ENCODE peak calls at places on chromosome 16, in ten cellular contexts. One of them, this sample, is unnamed. For H3K4me1 and H3K9me3, the result is how much of the 10 kb centered on the place peaks cover.

GRCh38 chr16:68257251-68257905 is 6.9 kb upstream of the SLC7A6 start:
- DNase-seq in A549: no peak
- DNase-seq in Caco-2: peak
- DNase-seq in naive thymus-derived CD4-positive, alpha-beta T cell: no peak
- DNase-seq in CD8-positive, alpha-beta T cell: no peak
- DNase-seq in IMR-90: peak
- DNase-seq in upper lobe of right lung: no peak
- DNase-seq in uterus: no peak
- DNase-seq in kidney: peak
- DNase-seq in Panc1: no peak
- DNase-seq in this sample: no peak

GRCh38 chr16:87412371-87412995 is 20.3 kb downstream of the MAP1LC3B start:
- DNase-seq in A549: no peak
- DNase-seq in Caco-2: no peak
- DNase-seq in naive thymus-derived CD4-positive, alpha-beta T cell: no peak
- DNase-seq in CD8-positive, alpha-beta T cell: no peak
- DNase-seq in IMR-90: no peak
- DNase-seq in upper lobe of right lung: no peak
- DNase-seq in uterus: no peak
- DNase-seq in kidney: no peak
- DNase-seq in Panc1: no peak
- DNase-seq in this sample: peak

GRCh38 chr16:66028505-66029216 is 337.8 kb upstream of the CDH5 start:
- DNase-seq in A549: no peak
- DNase-seq in Caco-2: no peak
- DNase-seq in naive thymus-derived CD4-positive, alpha-beta T cell: no peak
- DNase-seq in CD8-positive, alpha-beta T cell: no peak
- DNase-seq in IMR-90: peak
- DNase-seq in upper lobe of right lung: no peak
- DNase-seq in uterus: no peak
- DNase-seq in kidney: no peak
- DNase-seq in Panc1: no peak
- DNase-seq in this sample: no peak

GRCh38 chr16:58032710-58033293 is 7.2 kb downstream of the MMP15 start:
- DNase-seq in A549: no peak
- DNase-seq in Caco-2: no peak
- DNase-seq in naive thymus-derived CD4-positive, alpha-beta T cell: no peak
- DNase-seq in CD8-positive, alpha-beta T cell: no peak
- DNase-seq in IMR-90: no peak
- DNase-seq in upper lobe of right lung: peak
- DNase-seq in uterus: no peak
- DNase-seq in kidney: no peak
- DNase-seq in Panc1: no peak
- DNase-seq in this sample: no peak

GRCh38 chr16:17529982-17530760 is 59.4 kb upstream of the XYLT1 start:
- DNase-seq in A549: no peak
- DNase-seq in Caco-2: no peak
- DNase-seq in naive thymus-derived CD4-positive, alpha-beta T cell: peak
- DNase-seq in CD8-positive, alpha-beta T cell: peak
- DNase-seq in IMR-90: no peak
- DNase-seq in upper lobe of right lung: no peak
- DNase-seq in uterus: no peak
- DNase-seq in kidney: no peak
- DNase-seq in Panc1: no peak
- DNase-seq in this sample: no peak

GRCh38 chr16:19645557-19645981 is 72.5 kb downstream of the KNOP1 start:
- DNase-seq in A549: no peak
- DNase-seq in Caco-2: no peak
- DNase-seq in naive thymus-derived CD4-positive, alpha-beta T cell: no peak
- DNase-seq in CD8-positive, alpha-beta T cell: no peak
- DNase-seq in IMR-90: peak
- DNase-seq in upper lobe of right lung: no peak
- DNase-seq in uterus: peak
- DNase-seq in kidney: no peak
- DNase-seq in Panc1: no peak
- DNase-seq in this sample: peak

GRCh38 chr16:825298-826061 is 24.9 kb upstream of the GNG13 start:
- DNase-seq in A549: no peak
- DNase-seq in Caco-2: no peak
- DNase-seq in naive thymus-derived CD4-positive, alpha-beta T cell: no peak
- DNase-seq in CD8-positive, alpha-beta T cell: no peak
- DNase-seq in IMR-90: no peak
- DNase-seq in upper lobe of right lung: no peak
- DNase-seq in uterus: peak
- DNase-seq in kidney: peak
- DNase-seq in Panc1: no peak
- DNase-seq in this sample: no peak

GRCh38 chr16:70429888-70430666 is 8.8 kb downstream of the ST3GAL2 start:
- DNase-seq in A549: no peak
- DNase-seq in Caco-2: no peak
- DNase-seq in naive thymus-derived CD4-positive, alpha-beta T cell: no peak
- DNase-seq in CD8-positive, alpha-beta T cell: no peak
- DNase-seq in IMR-90: no peak
- DNase-seq in upper lobe of right lung: no peak
- DNase-seq in uterus: no peak
- DNase-seq in kidney: no peak
- DNase-seq in Panc1: no peak
- DNase-seq in this sample: no peak

GRCh38 chr16:83233153-83233552 is 574.6 kb upstream of the HSBP1 start:
- DNase-seq in A549: no peak
- DNase-seq in Caco-2: no peak
- DNase-seq in naive thymus-derived CD4-positive, alpha-beta T cell: no peak
- DNase-seq in CD8-positive, alpha-beta T cell: no peak
- DNase-seq in IMR-90: peak
- DNase-seq in upper lobe of right lung: no peak
- DNase-seq in uterus: no peak
- DNase-seq in kidney: no peak
- DNase-seq in Panc1: no peak
- DNase-seq in this sample: no peak

GRCh38 chr16:66516808-66517585 is 32.9 kb downstream of the TK2 start:
- DNase-seq in A549: peak
- DNase-seq in Caco-2: peak
- DNase-seq in naive thymus-derived CD4-positive, alpha-beta T cell: peak
- DNase-seq in CD8-positive, alpha-beta T cell: peak
- DNase-seq in IMR-90: peak
- DNase-seq in upper lobe of right lung: peak
- DNase-seq in uterus: peak
- DNase-seq in kidney: peak
- DNase-seq in Panc1: peak
- DNase-seq in this sample: peak

GRCh38 chr16:82603784-82604411 is 22.9 kb upstream of the CDH13 start:
- DNase-seq in A549: no peak
- DNase-seq in Caco-2: peak
- DNase-seq in naive thymus-derived CD4-positive, alpha-beta T cell: no peak
- DNase-seq in CD8-positive, alpha-beta T cell: no peak
- DNase-seq in IMR-90: peak
- DNase-seq in upper lobe of right lung: no peak
- DNase-seq in uterus: peak
- DNase-seq in kidney: no peak
- DNase-seq in Panc1: no peak
- DNase-seq in this sample: no peak

GRCh38 chr16:59593256-59593655 is 859.1 kb upstream of the GOT2 start:
- DNase-seq in A549: no peak
- DNase-seq in Caco-2: no peak
- DNase-seq in naive thymus-derived CD4-positive, alpha-beta T cell: no peak
- DNase-seq in CD8-positive, alpha-beta T cell: no peak
- DNase-seq in IMR-90: peak
- DNase-seq in upper lobe of right lung: no peak
- DNase-seq in uterus: no peak
- DNase-seq in kidney: no peak
- DNase-seq in Panc1: no peak
- DNase-seq in this sample: no peak

GRCh38 chr16:13811834-13812233 is 108.1 kb upstream of the ERCC4 start:
- DNase-seq in A549: no peak
- DNase-seq in Caco-2: no peak
- DNase-seq in naive thymus-derived CD4-positive, alpha-beta T cell: no peak
- DNase-seq in CD8-positive, alpha-beta T cell: no peak
- DNase-seq in IMR-90: no peak
- DNase-seq in upper lobe of right lung: no peak
- DNase-seq in uterus: no peak
- DNase-seq in kidney: no peak
- DNase-seq in Panc1: no peak
- DNase-seq in this sample: no peak

GRCh38 chr16:64094170-64094960 is 1027.5 kb downstream of the CDH11 start:
- DNase-seq in A549: no peak
- DNase-seq in Caco-2: no peak
- DNase-seq in naive thymus-derived CD4-positive, alpha-beta T cell: no peak
- DNase-seq in CD8-positive, alpha-beta T cell: no peak
- DNase-seq in IMR-90: peak
- DNase-seq in upper lobe of right lung: no peak
- DNase-seq in uterus: no peak
- DNase-seq in kidney: no peak
- DNase-seq in Panc1: no peak
- DNase-seq in this sample: no peak

GRCh38 chr16:54648575-54648974 is 282.1 kb upstream of the IRX5 start:
- DNase-seq in A549: no peak
- DNase-seq in Caco-2: no peak
- DNase-seq in naive thymus-derived CD4-positive, alpha-beta T cell: no peak
- DNase-seq in CD8-positive, alpha-beta T cell: no peak
- DNase-seq in IMR-90: no peak
- DNase-seq in upper lobe of right lung: no peak
- DNase-seq in uterus: no peak
- DNase-seq in kidney: no peak
- DNase-seq in Panc1: no peak
- DNase-seq in this sample: no peak

GRCh38 chr16:19138601-19139000 is 24.8 kb downstream of the ITPRIPL2 start:
- DNase-seq in A549: peak
- DNase-seq in Caco-2: no peak
- DNase-seq in naive thymus-derived CD4-positive, alpha-beta T cell: no peak
- DNase-seq in CD8-positive, alpha-beta T cell: no peak
- DNase-seq in IMR-90: peak
- DNase-seq in upper lobe of right lung: no peak
- DNase-seq in uterus: peak
- DNase-seq in kidney: peak
- DNase-seq in Panc1: no peak
- DNase-seq in this sample: peak

GRCh38 chr16:48478418-48478817 is 93.2 kb upstream of the SIAH1 start:
- DNase-seq in A549: no peak
- DNase-seq in Caco-2: no peak
- DNase-seq in naive thymus-derived CD4-positive, alpha-beta T cell: no peak
- DNase-seq in CD8-positive, alpha-beta T cell: no peak
- DNase-seq in IMR-90: no peak
- DNase-seq in upper lobe of right lung: no peak
- DNase-seq in uterus: no peak
- DNase-seq in kidney: no peak
- DNase-seq in Panc1: no peak
- DNase-seq in this sample: no peak

GRCh38 chr16:15507299-15507958 is 73.0 kb downstream of the BMERB1 start:
- DNase-seq in A549: no peak
- DNase-seq in Caco-2: no peak
- DNase-seq in naive thymus-derived CD4-positive, alpha-beta T cell: no peak
- DNase-seq in CD8-positive, alpha-beta T cell: no peak
- DNase-seq in IMR-90: peak
- DNase-seq in upper lobe of right lung: no peak
- DNase-seq in uterus: peak
- DNase-seq in kidney: no peak
- DNase-seq in Panc1: no peak
- DNase-seq in this sample: no peak

DNA sequence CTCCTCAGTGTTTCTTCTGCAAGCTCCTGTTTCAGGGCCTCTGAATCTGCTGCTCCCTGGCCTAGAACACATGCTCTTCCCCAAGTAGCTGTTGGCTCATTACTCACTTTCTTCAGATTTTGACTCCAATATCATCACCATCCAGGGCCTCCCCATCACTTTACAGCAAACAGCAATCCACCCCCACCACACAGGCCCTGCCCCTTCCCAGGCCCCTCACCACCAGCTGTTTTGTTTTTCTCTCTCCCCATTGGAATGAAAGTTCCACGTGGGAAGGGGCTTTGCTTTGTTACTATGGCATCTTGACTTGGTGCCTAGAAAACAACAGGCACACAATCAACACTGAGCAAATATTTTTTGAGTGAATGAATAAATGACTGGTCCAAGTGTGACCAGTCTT is 4.0 kb downstream of the TMEM170A start:
- DNase-seq in A549: no peak
- DNase-seq in Caco-2: no peak
- DNase-seq in naive thymus-derived CD4-positive, alpha-beta T cell: no peak
- DNase-seq in CD8-positive, alpha-beta T cell: no peak
- DNase-seq in IMR-90: no peak
- DNase-seq in upper lobe of right lung: peak
- DNase-seq in uterus: no peak
- DNase-seq in kidney: no peak
- DNase-seq in Panc1: no peak
- DNase-seq in this sample: no peak
- H3K4me1 ChIP-seq in A549: under half
- H3K4me1 ChIP-seq in Caco-2: under half
- H3K4me1 ChIP-seq in naive thymus-derived CD4-positive, alpha-beta T cell: under half
- H3K4me1 ChIP-seq in CD8-positive, alpha-beta T cell: under half
- H3K4me1 ChIP-seq in IMR-90: under half
- H3K4me1 ChIP-seq in upper lobe of right lung: under half
- H3K4me1 ChIP-seq in uterus: under half
- H3K4me1 ChIP-seq in kidney: under half
- H3K4me1 ChIP-seq in Panc1: under half
- H3K4me1 ChIP-seq in this sample: under half

GRCh38 chr16:10402975-10403374 is 17.1 kb downstream of the ATF7IP2 start:
- DNase-seq in A549: no peak
- DNase-seq in Caco-2: no peak
- DNase-seq in naive thymus-derived CD4-positive, alpha-beta T cell: no peak
- DNase-seq in CD8-positive, alpha-beta T cell: no peak
- DNase-seq in IMR-90: no peak
- DNase-seq in upper lobe of right lung: no peak
- DNase-seq in uterus: no peak
- DNase-seq in kidney: no peak
- DNase-seq in Panc1: no peak
- DNase-seq in this sample: no peak
- H3K9me3 ChIP-seq in A549: under half
- H3K9me3 ChIP-seq in Caco-2: under half
- H3K9me3 ChIP-seq in naive thymus-derived CD4-positive, alpha-beta T cell: half or more
- H3K9me3 ChIP-seq in CD8-positive, alpha-beta T cell: under half
- H3K9me3 ChIP-seq in IMR-90: under half
- H3K9me3 ChIP-seq in upper lobe of right lung: under half
- H3K9me3 ChIP-seq in uterus: under half
- H3K9me3 ChIP-seq in kidney: under half
- H3K9me3 ChIP-seq in Panc1: under half
- H3K9me3 ChIP-seq in this sample: under half

DNA sequence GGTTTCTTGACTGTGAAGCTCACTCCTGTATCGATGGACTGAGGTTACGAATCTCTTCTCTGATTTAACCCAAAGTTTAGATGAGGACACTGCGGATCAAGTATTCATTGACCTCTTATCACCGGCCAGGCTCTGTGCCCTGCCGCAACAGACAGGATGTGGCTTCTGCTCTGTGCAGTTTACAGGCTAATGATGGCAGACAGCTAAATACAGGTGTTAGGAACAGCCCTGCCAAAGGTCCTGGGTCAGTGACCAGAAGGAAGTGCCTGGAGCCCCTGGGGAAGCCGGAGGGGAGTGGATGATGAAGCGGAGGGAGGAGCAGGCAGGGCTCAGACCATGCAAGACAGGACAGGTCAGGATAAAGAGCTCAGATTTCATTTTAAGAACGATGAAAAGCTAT is 44.4 kb downstream of the HAPSTR1 start:
- DNase-seq in A549: no peak
- DNase-seq in Caco-2: no peak
- DNase-seq in naive thymus-derived CD4-positive, alpha-beta T cell: no peak
- DNase-seq in CD8-positive, alpha-beta T cell: no peak
- DNase-seq in IMR-90: no peak
- DNase-seq in upper lobe of right lung: peak
- DNase-seq in uterus: no peak
- DNase-seq in kidney: peak
- DNase-seq in Panc1: no peak
- DNase-seq in this sample: peak
- H3K4me1 ChIP-seq in A549: under half
- H3K4me1 ChIP-seq in Caco-2: under half
- H3K4me1 ChIP-seq in naive thymus-derived CD4-positive, alpha-beta T cell: under half
- H3K4me1 ChIP-seq in CD8-positive, alpha-beta T cell: under half
- H3K4me1 ChIP-seq in IMR-90: under half
- H3K4me1 ChIP-seq in upper lobe of right lung: under half
- H3K4me1 ChIP-seq in uterus: under half
- H3K4me1 ChIP-seq in kidney: under half
- H3K4me1 ChIP-seq in Panc1: under half
- H3K4me1 ChIP-seq in this sample: under half

GRCh38 chr16:3317315-3317999 is 12.2 kb downstream of the ZNF75A start:
- DNase-seq in A549: no peak
- DNase-seq in Caco-2: no peak
- DNase-seq in naive thymus-derived CD4-positive, alpha-beta T cell: no peak
- DNase-seq in CD8-positive, alpha-beta T cell: no peak
- DNase-seq in IMR-90: peak
- DNase-seq in upper lobe of right lung: no peak
- DNase-seq in uterus: no peak
- DNase-seq in kidney: no peak
- DNase-seq in Panc1: no peak
- DNase-seq in this sample: no peak
- H3K9me3 ChIP-seq in A549: half or more
- H3K9me3 ChIP-seq in Caco-2: under half
- H3K9me3 ChIP-seq in naive thymus-derived CD4-positive, alpha-beta T cell: half or more
- H3K9me3 ChIP-seq in CD8-positive, alpha-beta T cell: half or more
- H3K9me3 ChIP-seq in IMR-90: half or more
- H3K9me3 ChIP-seq in upper lobe of right lung: half or more
- H3K9me3 ChIP-seq in uterus: half or more
- H3K9me3 ChIP-seq in kidney: half or more
- H3K9me3 ChIP-seq in Panc1: half or more
- H3K9me3 ChIP-seq in this sample: half or more

This sample was measured in sigmoid colon.